ENCODE peak calls at places on chromosomes 7 and 10, in eight cellular contexts. L is fibroblast of pulmonary artery, F is HFF-Myc, T is GM20000, B is lower lobe of right lung, N is heart left ventricle, P is WTC11, R is A673. S is an unnamed sample.

GRCh38 chr7:100493476-100494264 is 9.9 kb downstream of the NYAP1 start:
- DNase-seq in R (no peak), L (no peak), N (peak), B (peak), T (peak), P (peak), F (no peak), S (peak)

GRCh38 chr10:35372329-35372728 is 36.0 kb downstream of the CCNY start:
- DNase-seq in B (peak), T (no peak), F (no peak), P (no peak), N (peak), R (no peak), L (peak), S (no peak)

GRCh38 chr10:100969175-100970075 is at the start of gene SEMA4G:
- DNase-seq in B (peak), F (no peak), R (peak), T (peak), N (peak), L (peak), P (peak), S (peak)

GRCh38 chr7:131107343-131108211 is 220.1 kb upstream of the MKLN1 start:
- DNase-seq in F (no peak), L (peak), P (peak), R (peak), B (peak), N (peak), T (peak), S (peak)

GRCh38 chr10:103791858-103792257 is 63.5 kb downstream of the SH3PXD2A start:
- DNase-seq in F (no peak), R (no peak), P (no peak), B (peak), N (no peak), L (no peak), T (no peak), S (no peak)

GRCh38 chr7:34596887-34597286 is 61.1 kb upstream of the NPSR1 start:
- DNase-seq in R (peak), P (peak), T (no peak), N (no peak), L (peak), B (no peak), F (no peak), S (peak)

GRCh38 chr7:39186131-39186530 is 208.4 kb downstream of the POU6F2 start:
- DNase-seq in R (no peak), N (no peak), L (no peak), P (no peak), F (no peak), T (no peak), B (no peak), S (no peak)

GRCh38 chr7:77685219-77685618 is 11.0 kb upstream of the RSBN1L start:
- DNase-seq in N (no peak), T (no peak), L (no peak), B (no peak), R (no peak), F (no peak), P (no peak), S (no peak)

GRCh38 chr7:31443457-31443856 is 70.4 kb upstream of the ITPRID1 start:
- DNase-seq in P (no peak), F (no peak), B (no peak), R (peak), N (no peak), T (peak), L (peak), S (peak)

GRCh38 chr10:60350400-60350799 is 39.3 kb downstream of the ANK3 start:
- DNase-seq in P (no peak), R (no peak), T (no peak), F (no peak), L (peak), B (no peak), N (no peak), S (no peak)

GRCh38 chr10:109880886-109881467 is 42.3 kb downstream of the XPNPEP1 start:
- DNase-seq in T (peak), P (no peak), F (no peak), L (no peak), B (no peak), N (no peak), R (no peak), S (no peak)

GRCh38 chr10:18681971-18682403 is 22.8 kb downstream of the ARL5B start:
- DNase-seq in T (no peak), P (no peak), N (no peak), L (peak), F (no peak), B (no peak), R (no peak), S (no peak)

GRCh38 chr10:5971886-5972285 is 5.5 kb downstream of the IL15RA start:
- DNase-seq in F (no peak), R (no peak), B (no peak), N (no peak), T (no peak), L (peak), P (no peak), S (no peak)

GRCh38 chr7:45216181-45216580 is 58.6 kb downstream of the RAMP3 start:
- DNase-seq in N (no peak), P (no peak), L (no peak), F (no peak), B (no peak), T (no peak), R (no peak), S (no peak)

GRCh38 chr7:82044497-82045080 is 274.7 kb upstream of the HGF start:
- DNase-seq in P (no peak), N (peak), R (peak), T (peak), B (no peak), F (no peak), L (peak), S (peak)

GRCh38 chr10:75712241-75712880 is 280.9 kb downstream of the LRMDA start:
- DNase-seq in L (no peak), N (no peak), T (no peak), B (no peak), F (no peak), P (no peak), R (no peak), S (no peak)

GRCh38 chr10:16583382-16583781 is 61.7 kb upstream of the C1QL3 start:
- DNase-seq in L (no peak), N (peak), B (no peak), F (no peak), P (no peak), R (no peak), T (no peak), S (no peak)

GRCh38 chr7:135263321-135263970 is 29.8 kb downstream of the STRA8 start:
- DNase-seq in L (no peak), P (no peak), B (no peak), N (no peak), R (no peak), F (no peak), T (no peak), S (no peak)

GRCh38 chr7:1852781-1853618 is 182.9 kb downstream of the ELFN1 start:
- DNase-seq in R (no peak), L (no peak), F (no peak), N (no peak), B (peak), T (no peak), P (peak), S (no peak)

GRCh38 chr7:27262121-27262520 is 19.5 kb downstream of the EVX1 start:
- DNase-seq in B (no peak), L (no peak), T (no peak), P (no peak), R (no peak), N (no peak), F (no peak), S (no peak)

GRCh38 chr10:121567569-121567968 is 30.7 kb downstream of the FGFR2 start:
- DNase-seq in T (no peak), L (no peak), B (no peak), F (no peak), N (no peak), R (no peak), P (no peak), S (no peak)

GRCh38 chr7:155620497-155620896 is 24.0 kb upstream of the RBM33 start:
- DNase-seq in T (no peak), P (no peak), R (no peak), N (no peak), L (no peak), F (no peak), B (no peak), S (no peak)

GRCh38 chr7:155631155-155631554 is 13.3 kb upstream of the RBM33 start:
- DNase-seq in P (no peak), B (no peak), F (no peak), R (no peak), T (no peak), N (no peak), L (no peak), S (no peak)

GRCh38 chr7:155629171-155629570 is 15.3 kb upstream of the RBM33 start:
- DNase-seq in P (no peak), F (no peak), R (no peak), T (no peak), B (no peak), L (no peak), N (no peak), S (no peak)

GRCh38 chr7:155621418-155621980 is 23.0 kb upstream of the RBM33 start:
- DNase-seq in R (no peak), P (no peak), T (no peak), L (no peak), F (no peak), B (no peak), N (no peak), S (no peak)

DNA sequence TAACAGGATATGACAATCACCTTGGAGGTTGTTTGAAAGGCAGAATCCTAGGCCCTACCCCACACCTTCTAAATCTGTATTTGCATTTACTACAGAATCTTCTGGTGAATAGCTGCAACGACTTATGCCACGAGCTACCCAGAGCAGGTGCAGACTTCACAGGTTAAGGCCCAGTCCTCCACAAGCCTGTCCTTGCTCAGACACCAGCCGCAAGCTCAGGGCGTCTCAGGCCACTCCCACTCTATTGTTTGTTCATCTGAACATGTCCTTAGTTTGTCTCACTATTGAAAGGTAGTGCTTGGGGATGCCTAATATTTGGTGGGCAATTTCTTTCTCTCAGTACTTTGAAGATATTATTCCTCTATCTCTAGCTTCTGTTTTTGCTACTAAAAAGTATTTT is 18.9 kb upstream of the RBM33 start:
- DNase-seq in T (no peak), L (no peak), B (no peak), F (no peak), P (no peak), N (no peak), R (no peak), S (no peak)
- TF ChIP-seq CTCF in T (no peak), L (no peak), B (no peak), F (no peak), P (no peak), N (no peak), R (no peak), S (no peak)

GRCh38 chr10:25522294-25522693 is 347.5 kb downstream of the GPR158 start:
- DNase-seq in L (peak), B (no peak), N (no peak), F (no peak), R (no peak), P (no peak), T (no peak), S (no peak)

GRCh38 chr10:25522946-25523608 is 348.3 kb downstream of the GPR158 start:
- DNase-seq in L (peak), T (no peak), N (no peak), F (no peak), R (peak), B (no peak), P (peak), S (peak)
- TF ChIP-seq CTCF in L (peak), T (no peak), N (no peak), F (no peak), R (peak), B (no peak), P (peak), S (no peak)

GRCh38 chr10:124744047-124744687 is at the start of gene FAM53B:
- DNase-seq in L (peak), B (peak), T (peak), R (peak), P (peak), N (peak), F (no peak), S (peak)

GRCh38 chr10:124743188-124744046 is 761 bp downstream of the FAM53B start:
- DNase-seq in B (peak), F (no peak), L (no peak), R (peak), T (peak), N (no peak), P (peak), S (peak)

GRCh38 chr10:124741922-124742417 is 2.2 kb downstream of the FAM53B start:
- DNase-seq in R (no peak), T (no peak), N (no peak), L (no peak), F (no peak), B (no peak), P (no peak), S (no peak)

GRCh38 chr10:124741281-124741921 is 2.8 kb downstream of the FAM53B start:
- DNase-seq in N (peak), T (peak), B (peak), R (peak), L (peak), P (peak), F (peak), S (peak)

DNA sequence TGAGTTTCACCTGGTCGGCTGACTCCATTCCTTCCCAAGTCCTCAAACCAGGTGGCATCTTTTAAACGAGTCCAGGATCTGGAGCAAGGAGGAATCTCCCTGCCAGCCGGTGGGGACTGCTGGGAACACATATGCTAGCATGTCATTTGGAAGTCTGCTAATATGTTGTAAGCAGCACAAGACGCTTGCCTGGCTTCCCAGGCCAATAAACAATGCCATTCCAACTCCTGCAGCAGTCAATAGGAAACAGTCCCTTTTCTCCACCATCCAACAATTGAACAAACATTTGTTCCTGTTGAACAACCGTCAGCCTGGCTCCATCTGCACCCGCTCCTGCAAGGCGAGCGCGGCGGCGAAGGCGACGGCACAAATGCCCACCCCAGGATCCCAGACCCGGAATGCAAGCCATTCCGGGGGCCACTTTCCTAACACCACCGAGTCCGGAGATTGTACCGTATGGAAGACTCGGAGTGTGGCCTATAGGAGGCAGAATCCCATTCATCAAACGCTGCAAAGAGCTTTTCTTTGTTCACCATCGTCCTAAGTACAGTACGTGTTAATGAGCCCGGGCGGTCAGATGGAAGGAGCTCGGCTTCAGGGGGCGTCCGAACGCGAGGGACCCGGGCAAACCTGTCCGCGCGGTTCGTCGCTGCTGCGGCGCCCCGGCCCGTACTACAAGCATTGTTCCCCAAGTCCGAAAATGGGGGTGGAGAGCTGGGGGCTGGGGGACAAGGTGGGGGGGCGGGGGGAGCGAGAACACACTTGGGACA is 1.6 kb downstream of the FAM53B start:
- DNase-seq in N (no peak), T (no peak), F (no peak), R (peak), B (no peak), P (no peak), L (no peak), S (peak)
- TF ChIP-seq CTCF in N (peak), T (no peak), F (peak), R (peak), B (peak), P (no peak), L (peak), S (no peak)

GRCh38 chr7:48168159-48168558 is 3.1 kb upstream of the ABCA13 start:
- DNase-seq in P (no peak), B (no peak), F (no peak), N (no peak), T (no peak), L (peak), R (peak), S (peak)
- TF ChIP-seq CTCF in P (no peak), B (no peak), F (no peak), N (no peak), T (no peak), L (peak), R (peak), S (no peak)

GRCh38 chr7:111518264-111518663 is 44.0 kb downstream of the IMMP2L start:
- DNase-seq in L (no peak), P (no peak), B (no peak), T (no peak), N (no peak), R (no peak), F (no peak), S (no peak)
- TF ChIP-seq CTCF in L (no peak), P (no peak), B (no peak), T (no peak), N (no peak), R (no peak), F (no peak), S (no peak)

GRCh38 chr10:57716884-57717283 is 550.8 kb downstream of the IPMK start:
- DNase-seq in T (no peak), N (no peak), L (peak), R (peak), P (no peak), B (no peak), F (no peak), S (peak)
- TF ChIP-seq CTCF in T (no peak), N (peak), L (peak), R (peak), P (no peak), B (peak), F (peak), S (peak)

GRCh38 chr7:155568335-155568660 is 21.9 kb upstream of the CNPY1 start:
- DNase-seq in B (no peak), P (no peak), L (no peak), F (no peak), N (no peak), T (no peak), R (no peak), S (no peak)

GRCh38 chr7:155569681-155570080 is 23.3 kb upstream of the CNPY1 start:
- DNase-seq in F (no peak), L (no peak), R (no peak), P (no peak), B (no peak), N (no peak), T (no peak), S (no peak)

GRCh38 chr7:155567646-155568334 is 21.4 kb upstream of the CNPY1 start:
- DNase-seq in F (no peak), N (no peak), B (no peak), P (no peak), T (no peak), L (no peak), R (no peak), S (no peak)

GRCh38 chr7:155570171-155570958 is 24.0 kb upstream of the CNPY1 start:
- DNase-seq in L (no peak), F (no peak), B (no peak), P (no peak), T (no peak), R (no peak), N (no peak), S (no peak)

GRCh38 chr7:155568961-155569360 is 22.6 kb upstream of the CNPY1 start:
- DNase-seq in F (no peak), L (no peak), R (no peak), P (no peak), N (no peak), B (no peak), T (no peak), S (no peak)
- TF ChIP-seq CTCF in F (no peak), L (no peak), R (no peak), P (no peak), N (no peak), B (no peak), T (no peak), S (no peak)